ENCODE peak calls at places on chromosomes 2 and 18, in six cellular contexts. H, T, S, V, B and C are unnamed samples.

GRCh38 chr2:81260320-81260719 is 955.8 kb upstream of the LRRTM1 start:
- DNase-seq in H (no peak), T (no peak), S (no peak), V (no peak), B (no peak), C (no peak)

GRCh38 chr18:49835405-49835804 is 22.1 kb upstream of the ACAA2 start:
- DNase-seq in H (no peak), T (no peak), S (no peak), V (no peak), B (no peak), C (no peak)

GRCh38 chr18:3441290-3441689 is 8.7 kb upstream of the TGIF1 start:
- DNase-seq in H (peak), T (peak), S (no peak), V (peak), B (no peak), C (peak)

GRCh38 chr2:207531024-207531411 is 1.3 kb downstream of the CREB1 start:
- DNase-seq in H (peak), T (no peak), S (no peak), V (no peak), B (no peak), C (no peak)

GRCh38 chr2:52810460-52810859 is 957.1 kb upstream of the CHAC2 start:
- DNase-seq in H (peak), T (peak), S (no peak), V (peak), B (peak), C (no peak)

GRCh38 chr18:63309422-63309821 is 10.1 kb downstream of the BCL2 start:
- DNase-seq in H (no peak), T (no peak), S (no peak), V (no peak), B (no peak), C (no peak)

GRCh38 chr2:207320381-207321159 is 154.8 kb upstream of the KLF7 start:
- DNase-seq in H (no peak), T (no peak), S (no peak), V (no peak), B (no peak), C (no peak)

GRCh38 chr2:71846669-71847291 is 300.9 kb downstream of the CYP26B1 start:
- DNase-seq in H (peak), T (no peak), S (no peak), V (no peak), B (no peak), C (peak)

GRCh38 chr2:162164802-162165201 is 12.8 kb upstream of the GCG start:
- DNase-seq in H (peak), T (no peak), S (no peak), V (no peak), B (no peak), C (no peak)

GRCh38 chr2:222193328-222194008 is 105.3 kb downstream of the PAX3 start:
- DNase-seq in H (peak), T (no peak), S (no peak), V (peak), B (no peak), C (peak)

GRCh38 chr2:137380610-137381009 is 583.7 kb upstream of the HNMT start:
- DNase-seq in H (no peak), T (no peak), S (no peak), V (no peak), B (no peak), C (peak)

GRCh38 chr2:44793322-44793870 is 148.1 kb upstream of the SIX3 start:
- DNase-seq in H (peak), T (peak), S (no peak), V (peak), B (peak), C (peak)

GRCh38 chr2:128413718-128414341 is 95.2 kb upstream of the HS6ST1 start:
- DNase-seq in H (no peak), T (no peak), S (no peak), V (peak), B (no peak), C (no peak)

GRCh38 chr2:231928481-231928880 is 2.3 kb upstream of the NPPC start:
- DNase-seq in H (no peak), T (no peak), S (no peak), V (no peak), B (peak), C (no peak)

GRCh38 chr2:236939751-236940229 is 145.9 kb upstream of the COPS8 start:
- DNase-seq in H (no peak), T (no peak), S (no peak), V (no peak), B (no peak), C (no peak)

GRCh38 chr2:234096164-234096563 is 45.7 kb downstream of the SPP2 start:
- DNase-seq in H (no peak), T (no peak), S (no peak), V (no peak), B (no peak), C (no peak)

GRCh38 chr2:232376713-232377112 is 1.8 kb upstream of the ALPP start:
- DNase-seq in H (no peak), T (no peak), S (no peak), V (no peak), B (no peak), C (no peak)

GRCh38 chr18:24014062-24014985 is at the start of gene TTC39C:
- DNase-seq in H (peak), T (peak), S (peak), V (peak), B (peak), C (peak)

GRCh38 chr2:37768491-37768925 is 97.1 kb upstream of the CDC42EP3 start:
- DNase-seq in H (peak), T (peak), S (no peak), V (peak), B (peak), C (peak)

GRCh38 chr2:203811491-203812221 is 55.9 kb upstream of the CTLA4 start:
- DNase-seq in H (peak), T (peak), S (peak), V (peak), B (peak), C (peak)

GRCh38 chr2:116696223-116696622 is 1118.3 kb upstream of the DDX18 start:
- DNase-seq in H (no peak), T (no peak), S (no peak), V (no peak), B (no peak), C (no peak)

GRCh38 chr2:234863043-234863934 is 88.5 kb upstream of the SH3BP4 start:
- DNase-seq in H (peak), T (peak), S (no peak), V (no peak), B (peak), C (peak)

GRCh38 chr2:176768185-176768584 is 444.4 kb upstream of the HNRNPA3 start:
- DNase-seq in H (no peak), T (no peak), S (no peak), V (no peak), B (no peak), C (no peak)

GRCh38 chr2:65625982-65626381 is 193.6 kb upstream of the SPRED2 start:
- DNase-seq in H (no peak), T (no peak), S (no peak), V (no peak), B (no peak), C (no peak)

GRCh38 chr2:62036229-62036628 is 130.8 kb downstream of the COMMD1 start:
- DNase-seq in H (no peak), T (no peak), S (no peak), V (no peak), B (no peak), C (no peak)

GRCh38 chr18:75257596-75257995 is 47.0 kb downstream of the TSHZ1 start:
- DNase-seq in H (no peak), T (no peak), S (no peak), V (no peak), B (no peak), C (no peak)

GRCh38 chr2:189409647-189410046 is 31.6 kb upstream of the WDR75 start:
- DNase-seq in H (no peak), T (no peak), S (no peak), V (no peak), B (no peak), C (no peak)